ENCODE peak calls at places on chromosomes 16 and 17, in seven cellular contexts. One of them, this sample, is unnamed.

GRCh38 chr17:11144358-11145233 is 96.4 kb upstream of the SHISA6 start:
- DNase-seq in A549: peak
- DNase-seq in HL-60: no peak
- DNase-seq in neural crest cell: peak
- DNase-seq in heart left ventricle: no peak
- DNase-seq in OCI-LY7: peak
- DNase-seq in lower lobe of right lung: no peak
- DNase-seq in this sample: no peak

GRCh38 chr16:49019081-49019633 is 262.5 kb downstream of the CBLN1 start:
- DNase-seq in neural crest cell: no peak
- DNase-seq in heart left ventricle: no peak
- DNase-seq in OCI-LY7: no peak
- DNase-seq in A549: no peak
- DNase-seq in lower lobe of right lung: no peak
- DNase-seq in HL-60: no peak
- DNase-seq in this sample: no peak

GRCh38 chr17:72125226-72125651 is 4.4 kb downstream of the SOX9 start:
- DNase-seq in neural crest cell: no peak
- DNase-seq in lower lobe of right lung: no peak
- DNase-seq in heart left ventricle: no peak
- DNase-seq in A549: no peak
- DNase-seq in HL-60: no peak
- DNase-seq in OCI-LY7: no peak
- DNase-seq in this sample: no peak

GRCh38 chr16:1188781-1189189 is 35.9 kb downstream of the CACNA1H start:
- DNase-seq in neural crest cell: peak
- DNase-seq in A549: no peak
- DNase-seq in lower lobe of right lung: peak
- DNase-seq in HL-60: peak
- DNase-seq in heart left ventricle: no peak
- DNase-seq in OCI-LY7: peak
- DNase-seq in this sample: no peak

GRCh38 chr16:67252806-67253497 is 4.2 kb downstream of the SLC9A5 start:
- DNase-seq in neural crest cell: no peak
- DNase-seq in OCI-LY7: no peak
- DNase-seq in HL-60: no peak
- DNase-seq in heart left ventricle: no peak
- DNase-seq in A549: no peak
- DNase-seq in lower lobe of right lung: no peak
- DNase-seq in this sample: no peak

GRCh38 chr17:42683407-42684031 is 1.2 kb downstream of the CNTNAP1 start:
- DNase-seq in A549: no peak
- DNase-seq in heart left ventricle: peak
- DNase-seq in OCI-LY7: no peak
- DNase-seq in neural crest cell: no peak
- DNase-seq in HL-60: no peak
- DNase-seq in lower lobe of right lung: peak
- DNase-seq in this sample: no peak

GRCh38 chr17:40363480-40363838 is 1.1 kb downstream of the GJD3 start:
- DNase-seq in lower lobe of right lung: peak
- DNase-seq in OCI-LY7: no peak
- DNase-seq in heart left ventricle: peak
- DNase-seq in A549: peak
- DNase-seq in HL-60: peak
- DNase-seq in neural crest cell: no peak
- DNase-seq in this sample: no peak

GRCh38 chr17:13410874-13411273 is 190.9 kb downstream of the HS3ST3A1 start:
- DNase-seq in neural crest cell: no peak
- DNase-seq in HL-60: no peak
- DNase-seq in heart left ventricle: no peak
- DNase-seq in OCI-LY7: no peak
- DNase-seq in lower lobe of right lung: no peak
- DNase-seq in A549: no peak
- DNase-seq in this sample: no peak

GRCh38 chr17:7589204-7589868 is 558 bp downstream of the SOX15 start:
- DNase-seq in neural crest cell: peak
- DNase-seq in lower lobe of right lung: peak
- DNase-seq in A549: peak
- DNase-seq in OCI-LY7: peak
- DNase-seq in heart left ventricle: peak
- DNase-seq in HL-60: no peak
- DNase-seq in this sample: peak

GRCh38 chr17:65885484-65885883 is 306.4 kb downstream of the CEP112 start:
- DNase-seq in heart left ventricle: no peak
- DNase-seq in OCI-LY7: no peak
- DNase-seq in neural crest cell: no peak
- DNase-seq in A549: no peak
- DNase-seq in HL-60: no peak
- DNase-seq in lower lobe of right lung: no peak
- DNase-seq in this sample: no peak
- TF ChIP-seq CTCF in heart left ventricle: no peak
- TF ChIP-seq CTCF in OCI-LY7: no peak
- TF ChIP-seq CTCF in neural crest cell: no peak
- TF ChIP-seq CTCF in A549: no peak
- TF ChIP-seq CTCF in HL-60: no peak
- TF ChIP-seq CTCF in lower lobe of right lung: no peak
- TF ChIP-seq CTCF in this sample: no peak

GRCh38 chr16:57622361-57623250 is 5.8 kb upstream of the ADGRG1 start:
- DNase-seq in heart left ventricle: peak
- DNase-seq in neural crest cell: no peak
- DNase-seq in OCI-LY7: no peak
- DNase-seq in A549: peak
- DNase-seq in lower lobe of right lung: peak
- DNase-seq in HL-60: no peak
- DNase-seq in this sample: no peak

GRCh38 chr16:57621521-57622268 is 6.7 kb upstream of the ADGRG1 start:
- DNase-seq in neural crest cell: no peak
- DNase-seq in lower lobe of right lung: peak
- DNase-seq in heart left ventricle: peak
- DNase-seq in OCI-LY7: no peak
- DNase-seq in A549: no peak
- DNase-seq in HL-60: no peak
- DNase-seq in this sample: no peak

GRCh38 chr16:57624044-57624688 is 4.3 kb upstream of the ADGRG1 start:
- DNase-seq in A549: peak
- DNase-seq in HL-60: no peak
- DNase-seq in heart left ventricle: no peak
- DNase-seq in OCI-LY7: no peak
- DNase-seq in neural crest cell: no peak
- DNase-seq in lower lobe of right lung: no peak
- DNase-seq in this sample: no peak

GRCh38 chr16:57624806-57625500 is 3.5 kb upstream of the ADGRG1 start:
- DNase-seq in HL-60: no peak
- DNase-seq in neural crest cell: no peak
- DNase-seq in OCI-LY7: no peak
- DNase-seq in heart left ventricle: no peak
- DNase-seq in A549: no peak
- DNase-seq in lower lobe of right lung: no peak
- DNase-seq in this sample: no peak

GRCh38 chr16:57623251-57624043 is 5.0 kb upstream of the ADGRG1 start:
- DNase-seq in A549: peak
- DNase-seq in heart left ventricle: peak
- DNase-seq in OCI-LY7: no peak
- DNase-seq in lower lobe of right lung: peak
- DNase-seq in neural crest cell: peak
- DNase-seq in HL-60: no peak
- DNase-seq in this sample: no peak
- TF ChIP-seq CTCF in A549: no peak
- TF ChIP-seq CTCF in heart left ventricle: no peak
- TF ChIP-seq CTCF in OCI-LY7: no peak
- TF ChIP-seq CTCF in lower lobe of right lung: no peak
- TF ChIP-seq CTCF in neural crest cell: no peak
- TF ChIP-seq CTCF in HL-60: no peak
- TF ChIP-seq CTCF in this sample: no peak

DNA sequence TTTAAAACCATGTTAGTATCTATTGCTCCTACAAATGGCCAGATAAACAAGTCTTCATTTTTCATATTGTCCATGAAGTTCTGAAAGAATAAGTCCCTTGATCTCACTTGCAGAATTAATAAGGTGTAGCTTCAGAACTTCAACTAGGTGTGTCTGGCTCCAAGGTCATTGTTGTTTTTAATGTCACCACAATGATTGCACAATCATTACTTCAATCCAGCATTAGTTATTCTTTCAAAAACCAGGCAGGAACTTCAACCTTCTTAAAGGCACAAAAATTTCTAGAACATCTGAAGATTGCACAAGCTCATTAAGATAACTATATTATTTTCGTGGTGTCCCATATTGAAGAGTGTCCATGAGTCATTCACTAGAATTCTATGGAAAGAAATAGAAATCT is 1386.4 kb downstream of the CDH11 start:
- DNase-seq in neural crest cell: no peak
- DNase-seq in lower lobe of right lung: no peak
- DNase-seq in heart left ventricle: no peak
- DNase-seq in OCI-LY7: no peak
- DNase-seq in A549: no peak
- DNase-seq in HL-60: no peak
- DNase-seq in this sample: no peak
- TF ChIP-seq CTCF in neural crest cell: no peak
- TF ChIP-seq CTCF in lower lobe of right lung: no peak
- TF ChIP-seq CTCF in heart left ventricle: no peak
- TF ChIP-seq CTCF in OCI-LY7: no peak
- TF ChIP-seq CTCF in A549: no peak
- TF ChIP-seq CTCF in HL-60: no peak
- TF ChIP-seq CTCF in this sample: no peak

DNA sequence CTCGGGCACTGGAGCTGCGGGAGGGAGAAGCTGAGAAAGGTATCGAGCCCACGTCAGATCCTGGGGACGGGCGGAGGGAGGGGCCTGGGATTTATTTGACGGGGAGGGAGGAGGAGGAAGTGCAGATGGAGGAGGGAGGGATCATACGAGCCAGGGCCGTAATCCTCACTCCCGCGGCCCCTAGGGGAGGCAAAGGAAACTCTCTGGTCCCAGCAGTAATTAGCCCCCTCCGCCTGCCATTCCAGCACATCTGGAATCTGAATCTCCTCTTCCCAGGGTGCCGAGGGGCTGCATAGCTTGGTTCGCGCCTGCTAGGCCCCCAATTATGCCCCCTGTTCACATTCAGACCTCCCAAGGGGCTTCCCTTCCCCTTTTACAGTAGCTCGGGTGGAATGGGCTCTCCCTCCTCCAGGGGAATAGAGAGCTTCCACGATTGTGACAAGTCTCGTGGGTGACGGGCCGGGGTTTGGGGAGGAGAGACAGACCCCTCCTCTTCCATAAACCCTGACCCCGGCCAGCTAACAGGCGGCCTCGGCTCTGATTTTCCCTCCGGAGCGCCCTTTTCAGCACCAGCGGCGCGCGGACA is at the start of gene SEZ6L2:
- DNase-seq in OCI-LY7: no peak
- DNase-seq in A549: peak
- DNase-seq in HL-60: peak
- DNase-seq in heart left ventricle: no peak
- DNase-seq in lower lobe of right lung: peak
- DNase-seq in neural crest cell: peak
- DNase-seq in this sample: peak
- TF ChIP-seq CTCF in OCI-LY7: no peak
- TF ChIP-seq CTCF in A549: no peak
- TF ChIP-seq CTCF in HL-60: no peak
- TF ChIP-seq CTCF in heart left ventricle: no peak
- TF ChIP-seq CTCF in lower lobe of right lung: no peak
- TF ChIP-seq CTCF in neural crest cell: peak
- TF ChIP-seq CTCF in this sample: peak

GRCh38 chr16:85286970-85287814 is 174.9 kb upstream of the CIBAR2 start:
- DNase-seq in OCI-LY7: no peak
- DNase-seq in lower lobe of right lung: peak
- DNase-seq in A549: no peak
- DNase-seq in HL-60: no peak
- DNase-seq in neural crest cell: peak
- DNase-seq in heart left ventricle: peak
- DNase-seq in this sample: no peak
- TF ChIP-seq CTCF in OCI-LY7: no peak
- TF ChIP-seq CTCF in lower lobe of right lung: no peak
- TF ChIP-seq CTCF in A549: no peak
- TF ChIP-seq CTCF in HL-60: no peak
- TF ChIP-seq CTCF in neural crest cell: peak
- TF ChIP-seq CTCF in heart left ventricle: no peak
- TF ChIP-seq CTCF in this sample: no peak

GRCh38 chr16:28876973-28877641 is 1.2 kb upstream of the ATP2A1 start:
- DNase-seq in OCI-LY7: no peak
- DNase-seq in heart left ventricle: no peak
- DNase-seq in HL-60: no peak
- DNase-seq in A549: no peak
- DNase-seq in lower lobe of right lung: no peak
- DNase-seq in neural crest cell: no peak
- DNase-seq in this sample: no peak
- TF ChIP-seq CTCF in OCI-LY7: no peak
- TF ChIP-seq CTCF in heart left ventricle: no peak
- TF ChIP-seq CTCF in HL-60: no peak
- TF ChIP-seq CTCF in A549: no peak
- TF ChIP-seq CTCF in lower lobe of right lung: no peak
- TF ChIP-seq CTCF in neural crest cell: no peak
- TF ChIP-seq CTCF in this sample: no peak

DNA sequence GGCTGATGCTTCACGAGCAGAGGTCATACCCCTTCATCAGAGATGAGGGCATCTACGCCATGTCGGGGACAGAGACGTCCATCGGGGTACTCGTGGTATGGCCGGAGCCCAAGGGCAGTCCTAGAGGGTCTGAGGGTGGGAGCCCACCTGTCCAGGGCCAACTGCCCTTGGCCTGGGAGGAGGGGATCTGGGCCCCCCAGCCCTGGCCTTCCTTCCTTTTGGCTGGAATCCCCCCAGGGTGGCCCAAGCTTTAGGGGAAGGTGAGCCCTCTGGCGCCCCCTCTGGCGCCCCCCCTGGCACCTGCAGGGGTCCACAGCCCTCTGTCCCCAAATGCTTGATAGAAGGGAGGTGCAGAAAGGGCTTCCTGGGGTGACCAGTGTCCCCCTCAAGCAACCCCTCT is 69.3 kb downstream of the SCNN1B start:
- DNase-seq in HL-60: no peak
- DNase-seq in lower lobe of right lung: no peak
- DNase-seq in OCI-LY7: no peak
- DNase-seq in neural crest cell: no peak
- DNase-seq in heart left ventricle: no peak
- DNase-seq in A549: no peak
- DNase-seq in this sample: no peak
- TF ChIP-seq CTCF in HL-60: no peak
- TF ChIP-seq CTCF in lower lobe of right lung: no peak
- TF ChIP-seq CTCF in OCI-LY7: peak
- TF ChIP-seq CTCF in neural crest cell: no peak
- TF ChIP-seq CTCF in heart left ventricle: no peak
- TF ChIP-seq CTCF in A549: no peak
- TF ChIP-seq CTCF in this sample: no peak